ENCODE peak calls at places on chromosome 2, in five cellular contexts. One of them, this sample, is unnamed.
A peak's percentile ranks its signal among the peaks of the same experiment; 100 is the strongest.

GRCh38 chr2:45763256-45763655 is 111.8 kb downstream of the PRKCE start:
- DNase-seq in M059J: no peak
- DNase-seq in nephron progenitor cell: no peak
- DNase-seq in lung microvascular endothelial cell: no peak
- DNase-seq in activated T-helper 1 cell treated with anti-CD3 and anti-CD28 coated beads, Interleukin-2, amount 50 U/mL, for 16 hours: no peak
- DNase-seq in this sample: no peak

GRCh38 chr2:8857709-8858108 is 20.3 kb upstream of the KIDINS220 start:
- DNase-seq in lung microvascular endothelial cell: no peak
- DNase-seq in activated T-helper 1 cell treated with anti-CD3 and anti-CD28 coated beads, Interleukin-2, amount 50 U/mL, for 16 hours: no peak
- DNase-seq in M059J: no peak
- DNase-seq in nephron progenitor cell: no peak
- DNase-seq in this sample: no peak

GRCh38 chr2:119126650-119127049 is 31.9 kb downstream of the C1QL2 start:
- DNase-seq in M059J: peak; percentile 17
- DNase-seq in activated T-helper 1 cell treated with anti-CD3 and anti-CD28 coated beads, Interleukin-2, amount 50 U/mL, for 16 hours: peak; percentile 14
- DNase-seq in nephron progenitor cell: peak; percentile 63
- DNase-seq in lung microvascular endothelial cell: peak; percentile 33
- DNase-seq in this sample: peak; percentile 41

GRCh38 chr2:183995632-183996031 is 602.7 kb upstream of the ZNF804A start:
- DNase-seq in nephron progenitor cell: no peak
- DNase-seq in M059J: peak; percentile 3
- DNase-seq in lung microvascular endothelial cell: no peak
- DNase-seq in activated T-helper 1 cell treated with anti-CD3 and anti-CD28 coated beads, Interleukin-2, amount 50 U/mL, for 16 hours: no peak
- DNase-seq in this sample: peak; percentile 89

GRCh38 chr2:168286535-168286934 is 39.1 kb upstream of the STK39 start:
- DNase-seq in lung microvascular endothelial cell: no peak
- DNase-seq in activated T-helper 1 cell treated with anti-CD3 and anti-CD28 coated beads, Interleukin-2, amount 50 U/mL, for 16 hours: no peak
- DNase-seq in M059J: no peak
- DNase-seq in nephron progenitor cell: no peak
- DNase-seq in this sample: no peak

GRCh38 chr2:225637199-225637598 is 237.7 kb downstream of the NYAP2 start:
- DNase-seq in lung microvascular endothelial cell: no peak
- DNase-seq in M059J: no peak
- DNase-seq in activated T-helper 1 cell treated with anti-CD3 and anti-CD28 coated beads, Interleukin-2, amount 50 U/mL, for 16 hours: no peak
- DNase-seq in nephron progenitor cell: no peak
- DNase-seq in this sample: no peak

GRCh38 chr2:211205358-211205757 is 649.0 kb downstream of the CPS1 start:
- DNase-seq in M059J: no peak
- DNase-seq in activated T-helper 1 cell treated with anti-CD3 and anti-CD28 coated beads, Interleukin-2, amount 50 U/mL, for 16 hours: no peak
- DNase-seq in lung microvascular endothelial cell: no peak
- DNase-seq in nephron progenitor cell: no peak
- DNase-seq in this sample: no peak

GRCh38 chr2:106827178-106827577 is 58.8 kb downstream of the ST6GAL2 start:
- DNase-seq in activated T-helper 1 cell treated with anti-CD3 and anti-CD28 coated beads, Interleukin-2, amount 50 U/mL, for 16 hours: no peak
- DNase-seq in lung microvascular endothelial cell: no peak
- DNase-seq in nephron progenitor cell: no peak
- DNase-seq in M059J: no peak
- DNase-seq in this sample: no peak

GRCh38 chr2:27960237-27960912 is 69.8 kb downstream of the BABAM2 start:
- DNase-seq in activated T-helper 1 cell treated with anti-CD3 and anti-CD28 coated beads, Interleukin-2, amount 50 U/mL, for 16 hours: no peak
- DNase-seq in M059J: peak; percentile 93
- DNase-seq in nephron progenitor cell: no peak
- DNase-seq in lung microvascular endothelial cell: no peak
- DNase-seq in this sample: no peak

GRCh38 chr2:238821391-238821790 is 26.5 kb upstream of the TWIST2 start:
- DNase-seq in M059J: peak; percentile 30
- DNase-seq in activated T-helper 1 cell treated with anti-CD3 and anti-CD28 coated beads, Interleukin-2, amount 50 U/mL, for 16 hours: no peak
- DNase-seq in lung microvascular endothelial cell: no peak
- DNase-seq in nephron progenitor cell: no peak
- DNase-seq in this sample: no peak

GRCh38 chr2:100235098-100235497 is 87.2 kb downstream of the LONRF2 start:
- DNase-seq in activated T-helper 1 cell treated with anti-CD3 and anti-CD28 coated beads, Interleukin-2, amount 50 U/mL, for 16 hours: no peak
- DNase-seq in lung microvascular endothelial cell: no peak
- DNase-seq in nephron progenitor cell: no peak
- DNase-seq in M059J: no peak
- DNase-seq in this sample: no peak

GRCh38 chr2:48287971-48288370 is 242.0 kb upstream of the STON1 start:
- DNase-seq in activated T-helper 1 cell treated with anti-CD3 and anti-CD28 coated beads, Interleukin-2, amount 50 U/mL, for 16 hours: no peak
- DNase-seq in nephron progenitor cell: no peak
- DNase-seq in lung microvascular endothelial cell: no peak
- DNase-seq in M059J: no peak
- DNase-seq in this sample: no peak

GRCh38 chr2:233822781-233823730 is 31.3 kb downstream of the HJURP start:
- DNase-seq in M059J: no peak
- DNase-seq in lung microvascular endothelial cell: no peak
- DNase-seq in activated T-helper 1 cell treated with anti-CD3 and anti-CD28 coated beads, Interleukin-2, amount 50 U/mL, for 16 hours: no peak
- DNase-seq in nephron progenitor cell: no peak
- DNase-seq in this sample: no peak

GRCh38 chr2:128409326-128410034 is 90.8 kb upstream of the HS6ST1 start:
- DNase-seq in lung microvascular endothelial cell: no peak
- DNase-seq in nephron progenitor cell: no peak
- DNase-seq in M059J: no peak
- DNase-seq in activated T-helper 1 cell treated with anti-CD3 and anti-CD28 coated beads, Interleukin-2, amount 50 U/mL, for 16 hours: no peak
- DNase-seq in this sample: no peak

GRCh38 chr2:107809835-107810234 is 16.9 kb upstream of the RGPD4 start:
- DNase-seq in activated T-helper 1 cell treated with anti-CD3 and anti-CD28 coated beads, Interleukin-2, amount 50 U/mL, for 16 hours: no peak
- DNase-seq in nephron progenitor cell: no peak
- DNase-seq in M059J: no peak
- DNase-seq in lung microvascular endothelial cell: no peak
- DNase-seq in this sample: peak; percentile 87

GRCh38 chr2:159188449-159188848 is 98.1 kb downstream of the WDSUB1 start:
- DNase-seq in lung microvascular endothelial cell: peak; percentile 77
- DNase-seq in nephron progenitor cell: no peak
- DNase-seq in M059J: no peak
- DNase-seq in activated T-helper 1 cell treated with anti-CD3 and anti-CD28 coated beads, Interleukin-2, amount 50 U/mL, for 16 hours: no peak
- DNase-seq in this sample: no peak

GRCh38 chr2:230927711-230928341 is 2.8 kb upstream of the GPR55 start:
- DNase-seq in lung microvascular endothelial cell: no peak
- DNase-seq in nephron progenitor cell: no peak
- DNase-seq in activated T-helper 1 cell treated with anti-CD3 and anti-CD28 coated beads, Interleukin-2, amount 50 U/mL, for 16 hours: no peak
- DNase-seq in M059J: no peak
- DNase-seq in this sample: no peak

GRCh38 chr2:84815146-84815545 is 65.7 kb downstream of the TRABD2A start:
- DNase-seq in nephron progenitor cell: no peak
- DNase-seq in lung microvascular endothelial cell: no peak
- DNase-seq in activated T-helper 1 cell treated with anti-CD3 and anti-CD28 coated beads, Interleukin-2, amount 50 U/mL, for 16 hours: no peak
- DNase-seq in M059J: peak; percentile 53
- DNase-seq in this sample: no peak

GRCh38 chr2:205706769-205707375 is 24.6 kb downstream of the NRP2 start:
- DNase-seq in activated T-helper 1 cell treated with anti-CD3 and anti-CD28 coated beads, Interleukin-2, amount 50 U/mL, for 16 hours: no peak
- DNase-seq in nephron progenitor cell: no peak
- DNase-seq in lung microvascular endothelial cell: peak; percentile 76
- DNase-seq in M059J: peak; percentile 93
- DNase-seq in this sample: peak; percentile 98

GRCh38 chr2:159897720-159898119 is 99.7 kb upstream of the CD302 start:
- DNase-seq in activated T-helper 1 cell treated with anti-CD3 and anti-CD28 coated beads, Interleukin-2, amount 50 U/mL, for 16 hours: no peak
- DNase-seq in M059J: no peak
- DNase-seq in lung microvascular endothelial cell: no peak
- DNase-seq in nephron progenitor cell: no peak
- DNase-seq in this sample: no peak

GRCh38 chr2:27249891-27250651 is 12.8 kb downstream of the SLC30A3 start:
- DNase-seq in activated T-helper 1 cell treated with anti-CD3 and anti-CD28 coated beads, Interleukin-2, amount 50 U/mL, for 16 hours: no peak
- DNase-seq in M059J: no peak
- DNase-seq in lung microvascular endothelial cell: peak; percentile 67
- DNase-seq in nephron progenitor cell: peak; percentile 79
- DNase-seq in this sample: peak; percentile 78

GRCh38 chr2:9809064-9809356 is 34.3 kb upstream of the TAF1B start:
- DNase-seq in M059J: no peak
- DNase-seq in nephron progenitor cell: no peak
- DNase-seq in lung microvascular endothelial cell: no peak
- DNase-seq in activated T-helper 1 cell treated with anti-CD3 and anti-CD28 coated beads, Interleukin-2, amount 50 U/mL, for 16 hours: no peak
- DNase-seq in this sample: peak; percentile 86

GRCh38 chr2:46002507-46002883 is 294.7 kb upstream of the EPAS1 start:
- DNase-seq in M059J: no peak
- DNase-seq in activated T-helper 1 cell treated with anti-CD3 and anti-CD28 coated beads, Interleukin-2, amount 50 U/mL, for 16 hours: no peak
- DNase-seq in nephron progenitor cell: no peak
- DNase-seq in lung microvascular endothelial cell: no peak
- DNase-seq in this sample: peak; percentile 91

GRCh38 chr2:217256261-217256660 is 396.4 kb upstream of the TNP1 start:
- DNase-seq in lung microvascular endothelial cell: no peak
- DNase-seq in activated T-helper 1 cell treated with anti-CD3 and anti-CD28 coated beads, Interleukin-2, amount 50 U/mL, for 16 hours: no peak
- DNase-seq in nephron progenitor cell: no peak
- DNase-seq in M059J: peak; percentile 75
- DNase-seq in this sample: no peak

GRCh38 chr2:60352491-60353405 is 200.7 kb downstream of the BCL11A start:
- DNase-seq in lung microvascular endothelial cell: no peak
- DNase-seq in nephron progenitor cell: no peak
- DNase-seq in M059J: no peak
- DNase-seq in activated T-helper 1 cell treated with anti-CD3 and anti-CD28 coated beads, Interleukin-2, amount 50 U/mL, for 16 hours: no peak
- DNase-seq in this sample: no peak

GRCh38 chr2:10028407-10028987 is 14.9 kb upstream of the KLF11 start:
- DNase-seq in activated T-helper 1 cell treated with anti-CD3 and anti-CD28 coated beads, Interleukin-2, amount 50 U/mL, for 16 hours: no peak
- DNase-seq in nephron progenitor cell: no peak
- DNase-seq in M059J: no peak
- DNase-seq in lung microvascular endothelial cell: peak; percentile 37
- DNase-seq in this sample: peak; percentile 5

GRCh38 chr2:164706522-164706921 is 85.2 kb upstream of the GRB14 start:
- DNase-seq in nephron progenitor cell: no peak
- DNase-seq in lung microvascular endothelial cell: no peak
- DNase-seq in M059J: peak; percentile 88
- DNase-seq in activated T-helper 1 cell treated with anti-CD3 and anti-CD28 coated beads, Interleukin-2, amount 50 U/mL, for 16 hours: no peak
- DNase-seq in this sample: peak; percentile 60